ENCODE peak calls at places on chromosomes 6 and 20, in nine cellular contexts. C is adrenal gland, F is smooth muscle cell of the brain vasculature, W is ovary, Z is adipocyte, U is stomach, O is GM03348, G is epithelial cell of prostate, L is RCC 7860. I is an unnamed sample.

GRCh38 chr6:13766201-13766634 is 48.1 kb downstream of the MCUR1 start:
- DNase-seq in C (no peak), F (no peak), W (no peak), Z (peak; percentile 68), U (no peak), O (peak; percentile 65), G (no peak), L (no peak), I (no peak)

GRCh38 chr6:158756126-158756525 is 63.0 kb downstream of the EZR start:
- DNase-seq in C (no peak), F (no peak), W (no peak), Z (no peak), U (peak; percentile 15), O (no peak), G (no peak), L (no peak), I (no peak)

GRCh38 chr6:42366999-42367352 is 84.8 kb downstream of the TRERF1 start:
- DNase-seq in C (no peak), F (no peak), W (no peak), Z (no peak), U (no peak), O (no peak), G (no peak), L (no peak), I (no peak)

GRCh38 chr6:42313038-42313437 is 95.4 kb upstream of the MRPS10 start:
- DNase-seq in C (no peak), F (peak; percentile 56), W (no peak), Z (peak; percentile 64), U (no peak), O (peak; percentile 53), G (no peak), L (no peak), I (no peak)

GRCh38 chr20:21103582-21104465 is 2.3 kb downstream of the LINC00237 start:
- DNase-seq in C (no peak), F (no peak), W (no peak), Z (no peak), U (no peak), O (no peak), G (no peak), L (no peak), I (no peak)

GRCh38 chr20:57500235-57500634 is 24.7 kb downstream of the CTCFL start:
- DNase-seq in C (no peak), F (no peak), W (no peak), Z (no peak), U (no peak), O (no peak), G (no peak), L (no peak), I (no peak)

GRCh38 chr6:104266922-104267321 is 592.8 kb downstream of the HACE1 start:
- DNase-seq in C (no peak), F (no peak), W (no peak), Z (no peak), U (no peak), O (no peak), G (no peak), L (no peak), I (no peak)

GRCh38 chr20:51447097-51447764 is 95.3 kb downstream of the NFATC2 start:
- DNase-seq in C (peak; percentile 84), F (peak; percentile 78), W (peak; percentile 90), Z (peak; percentile 99), U (no peak), O (peak; percentile 92), G (no peak), L (peak; percentile 88), I (no peak)

GRCh38 chr20:3406481-3407425 is 716 bp downstream of the DNAAF9 start:
- DNase-seq in C (peak; percentile 45), F (no peak), W (peak; percentile 42), Z (peak; percentile 88), U (peak; percentile 34), O (peak; percentile 65), G (no peak), L (no peak), I (no peak)

GRCh38 chr6:17850281-17850680 is 137.2 kb downstream of the KIF13A start:
- DNase-seq in C (no peak), F (no peak), W (no peak), Z (no peak), U (no peak), O (no peak), G (no peak), L (no peak), I (no peak)

GRCh38 chr6:148831064-148831463 is 84.2 kb downstream of the UST start:
- DNase-seq in C (no peak), F (no peak), W (no peak), Z (no peak), U (no peak), O (no peak), G (no peak), L (no peak), I (no peak)

GRCh38 chr6:161168281-161168891 is 105.5 kb downstream of the AGPAT4 start:
- DNase-seq in C (peak; percentile 65), F (peak; percentile 99), W (no peak), Z (peak; percentile 74), U (no peak), O (peak; percentile 82), G (peak; percentile 87), L (peak; percentile 96), I (no peak)